ENCODE peak calls at places on chromosomes 11 and 22, in seven cellular contexts. E is mucosa of descending colon, D is cardiac muscle cell, H is transverse colon, Q is IMR-90, X is A549, I is DND-41. R is an unnamed sample.

GRCh38 chr11:108199446-108200321 is 22.8 kb downstream of the NPAT start:
- DNase-seq in D (peak; percentile 82), I (no peak), H (no peak), E (no peak), X (no peak), Q (peak; percentile 68), R (no peak)

GRCh38 chr22:46674367-46674781 is 54.2 kb downstream of the GRAMD4 start:
- DNase-seq in D (no peak), H (peak; percentile 61), X (no peak), I (no peak), Q (no peak), E (peak; percentile 58), R (no peak)

GRCh38 chr11:63907063-63907462 is 9.9 kb downstream of the RCOR2 start:
- DNase-seq in H (no peak), I (no peak), E (no peak), Q (no peak), X (no peak), D (no peak), R (no peak)

GRCh38 chr11:17748044-17748443 is 13.5 kb downstream of the KCNC1 start:
- DNase-seq in X (no peak), H (no peak), Q (no peak), D (no peak), E (no peak), I (no peak), R (no peak)

GRCh38 chr22:16915711-16916110 is 90.5 kb upstream of the XKR3 start:
- DNase-seq in H (no peak), E (no peak), I (peak; percentile 19), D (no peak), Q (no peak), X (no peak), R (no peak)

GRCh38 chr22:48486163-48486957 is 1341.3 kb downstream of the BRD1 start:
- DNase-seq in E (no peak), H (no peak), X (no peak), D (no peak), I (no peak), Q (no peak), R (peak; percentile 35)

GRCh38 chr11:393219-394033 is 583 bp upstream of the PKP3 start:
- DNase-seq in H (peak; percentile 68), D (peak; percentile 76), I (no peak), E (no peak), X (peak; percentile 97), Q (peak; percentile 78), R (no peak)

GRCh38 chr11:404551-405264 is 10.1 kb downstream of the SIGIRR start:
- DNase-seq in H (no peak), Q (no peak), X (no peak), E (no peak), D (no peak), I (no peak), R (no peak)

GRCh38 chr11:41989173-41989572 is 529.7 kb upstream of the LRRC4C start:
- DNase-seq in H (no peak), D (no peak), E (no peak), I (no peak), X (no peak), Q (no peak), R (no peak)

GRCh38 chr22:25928038-25928437 is 186.1 kb downstream of the MYO18B start:
- DNase-seq in X (no peak), H (no peak), I (no peak), Q (no peak), E (no peak), D (no peak), R (no peak)

GRCh38 chr11:109845437-109845836 is 247.8 kb upstream of the ZC3H12C start:
- DNase-seq in D (no peak), Q (no peak), X (no peak), H (no peak), E (no peak), I (no peak), R (no peak)

GRCh38 chr11:28899706-28900105 is 791.5 kb downstream of the METTL15 start:
- DNase-seq in D (no peak), I (no peak), Q (peak; percentile 12), X (no peak), H (no peak), E (no peak), R (no peak)

GRCh38 chr11:126664193-126664592 is 308.7 kb downstream of the ST3GAL4 start:
- DNase-seq in I (no peak), D (no peak), E (no peak), H (no peak), Q (no peak), X (no peak), R (no peak)

GRCh38 chr11:75199412-75199955 is 41.1 kb upstream of the TPBGL start:
- DNase-seq in H (no peak), Q (no peak), I (no peak), E (no peak), X (no peak), D (no peak), R (no peak)

GRCh38 chr22:27216444-27216843 is 559.1 kb downstream of the MIAT start:
- DNase-seq in X (no peak), Q (no peak), I (no peak), D (no peak), E (no peak), H (no peak), R (no peak)

DNA sequence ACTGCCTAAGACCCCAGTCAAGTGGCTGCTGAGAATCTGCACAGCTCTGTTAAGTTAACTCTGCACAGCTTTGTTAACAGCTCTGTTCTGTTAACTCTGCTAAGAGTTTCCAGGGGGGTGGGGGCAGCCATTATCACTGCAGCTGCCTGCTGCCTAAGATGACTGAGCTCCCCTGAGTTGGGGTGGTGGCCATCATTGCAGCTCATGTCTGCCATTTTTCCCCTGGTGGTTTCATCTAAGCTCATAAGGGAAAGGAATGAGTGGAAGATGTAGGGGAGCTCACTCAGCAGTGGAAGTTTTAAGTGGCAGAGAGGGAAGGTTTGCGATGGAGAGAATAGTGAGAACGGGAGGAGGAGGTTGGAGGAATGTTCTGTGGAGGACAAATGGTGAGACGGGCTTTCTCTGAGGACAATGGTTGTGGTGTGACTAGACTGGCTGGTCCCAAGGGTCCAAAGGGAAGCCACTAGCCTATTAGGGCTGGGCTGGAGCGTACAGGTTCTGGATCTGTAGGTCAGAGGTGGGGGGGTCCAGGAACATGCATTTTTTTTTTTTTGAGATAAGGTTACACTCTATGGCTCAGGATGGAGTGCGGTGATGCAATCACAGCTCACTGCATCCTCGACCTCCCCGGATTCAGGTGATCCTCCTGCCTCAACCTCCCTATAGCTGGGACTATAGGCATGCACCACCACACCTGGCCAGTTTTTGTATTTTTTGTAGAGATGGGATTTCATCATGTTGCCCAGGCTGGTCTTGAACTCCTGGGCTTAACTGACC is 13.5 kb upstream of the PLET1 start:
- DNase-seq in H (no peak), I (no peak), E (no peak), D (no peak), X (no peak), Q (no peak), R (no peak)
- TF ChIP-seq CTCF in H (no peak), I (no peak), E (no peak), D (no peak), X (no peak), Q (no peak), R (no peak)

DNA sequence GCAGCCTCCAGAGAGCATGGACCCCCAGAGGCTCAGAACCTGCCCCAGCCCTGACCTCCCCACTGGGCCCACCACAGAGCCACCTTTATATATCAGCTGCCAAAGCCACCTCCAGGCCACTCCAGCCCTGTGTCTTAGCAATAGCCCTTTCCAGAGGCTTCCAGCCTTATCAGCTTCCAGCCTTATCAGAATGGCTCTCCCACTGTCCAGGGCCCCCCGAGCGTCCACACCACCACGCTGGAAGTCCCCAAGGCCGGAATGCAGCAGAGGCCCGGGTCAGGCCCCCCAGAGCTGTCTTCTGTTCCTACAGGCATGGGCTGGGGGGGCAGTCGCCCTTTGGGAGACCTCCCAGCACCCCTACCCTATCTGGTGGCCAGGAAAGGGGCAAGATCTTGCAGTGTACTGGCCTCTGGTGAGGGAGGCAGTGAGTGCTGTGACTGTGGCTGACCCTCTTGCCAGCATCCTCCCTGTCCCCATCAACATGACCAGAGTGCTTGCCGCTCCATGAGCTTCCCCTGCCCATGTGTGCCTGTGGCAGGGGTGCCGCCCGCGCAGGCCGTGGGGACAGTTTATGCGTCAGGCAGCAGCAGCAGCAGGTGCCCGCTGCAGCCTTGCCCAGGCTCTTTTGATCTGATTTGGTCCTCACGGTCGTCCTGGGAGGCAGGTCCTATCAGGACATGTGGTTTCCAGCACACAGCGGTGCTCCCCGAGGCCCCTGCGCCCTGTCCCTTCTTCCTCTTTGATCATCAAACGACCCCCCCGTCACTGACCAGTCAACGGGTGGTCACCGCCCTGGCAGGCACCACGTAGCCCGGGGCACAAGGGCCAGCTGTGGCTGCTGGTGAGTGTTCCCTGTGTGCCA is 15.9 kb downstream of the OSBPL5 start:
- DNase-seq in H (no peak), E (no peak), D (no peak), Q (no peak), X (no peak), I (no peak), R (no peak)
- H3K4me1 ChIP-seq in H (peaks cover 40% of the 10 kb centered on the region), E (peaks cover 33% of the 10 kb centered on the region), D (peaks cover 37% of the 10 kb centered on the region), Q (peaks cover 24% of the 10 kb centered on the region), X (peaks cover 11% of the 10 kb centered on the region), I (no peaks in the 10 kb centered on the region), R (no peaks in the 10 kb centered on the region)

GRCh38 chr11:1807628-1807995 is 27.2 kb upstream of the SYT8 start:
- DNase-seq in X (peak; percentile 59), H (no peak), Q (no peak), D (no peak), E (no peak), I (no peak), R (no peak)
- TF ChIP-seq CTCF in X (peak; percentile 14), H (no peak), Q (no peak), D (no peak), E (no peak), I (peak; percentile 8), R (no peak)

GRCh38 chr11:83044958-83045712 is 26.6 kb downstream of the RAB30 start:
- DNase-seq in D (peak; percentile 60), Q (peak; percentile 92), X (peak; percentile 87), H (no peak), E (no peak), I (no peak), R (no peak)

GRCh38 chr11:83042966-83043711 is 28.6 kb downstream of the RAB30 start:
- DNase-seq in E (no peak), X (no peak), Q (no peak), D (peak; percentile 38), I (no peak), H (no peak), R (no peak)

GRCh38 chr11:83051760-83052671 is 19.7 kb downstream of the RAB30 start:
- DNase-seq in Q (peak; percentile 98), H (no peak), X (no peak), D (peak; percentile 91), E (no peak), I (no peak), R (peak; percentile 32)

GRCh38 chr11:83046626-83047172 is 25.0 kb downstream of the RAB30 start:
- DNase-seq in H (no peak), X (no peak), D (peak; percentile 15), Q (peak; percentile 37), E (no peak), I (no peak), R (no peak)

GRCh38 chr11:83047515-83048225 is 24.0 kb downstream of the RAB30 start:
- DNase-seq in E (no peak), D (no peak), H (no peak), Q (peak; percentile 65), X (no peak), I (no peak), R (no peak)
- H3K4me1 ChIP-seq in E (peaks cover 8% of the 10 kb centered on the region), D (peaks cover 4% of the 10 kb centered on the region), H (peaks cover 3% of the 10 kb centered on the region), Q (peaks cover 24% of the 10 kb centered on the region), X (peaks cover 73% of the 10 kb centered on the region), I (no peaks in the 10 kb centered on the region), R (no peaks in the 10 kb centered on the region)